ENCODE peak calls at places on chromosomes 7 and 10, in five cellular contexts. One of them, this sample, is unnamed. For H3K9me2, the result is how much of the 10 kb centered on the place peaks cover.

GRCh38 chr7:138186951-138187351 is 110.7 kb downstream of the AKR1D1 start:
- DNase-seq in GM23338: no peak
- DNase-seq in PC-3: peak
- DNase-seq in SK-N-SH: no peak
- DNase-seq in PC-9: peak
- DNase-seq in this sample: peak

GRCh38 chr7:141731476-141732149 is 6.5 kb upstream of the SSBP1 start:
- DNase-seq in GM23338: no peak
- DNase-seq in PC-3: no peak
- DNase-seq in SK-N-SH: no peak
- DNase-seq in PC-9: no peak
- DNase-seq in this sample: no peak

GRCh38 chr10:34137955-34138354 is 677.1 kb downstream of the PARD3 start:
- DNase-seq in GM23338: no peak
- DNase-seq in PC-3: peak
- DNase-seq in SK-N-SH: no peak
- DNase-seq in PC-9: no peak
- DNase-seq in this sample: no peak

GRCh38 chr7:34158754-34159153 is 253.4 kb downstream of the BMPER start:
- DNase-seq in GM23338: peak
- DNase-seq in PC-3: no peak
- DNase-seq in SK-N-SH: peak
- DNase-seq in PC-9: no peak
- DNase-seq in this sample: no peak

GRCh38 chr10:22318772-22319171 is 2.1 kb upstream of the BMI1 start:
- DNase-seq in GM23338: no peak
- DNase-seq in PC-3: peak
- DNase-seq in SK-N-SH: no peak
- DNase-seq in PC-9: no peak
- DNase-seq in this sample: no peak

GRCh38 chr10:97894092-97894491 is 44.4 kb downstream of the GOLGA7B start:
- DNase-seq in GM23338: no peak
- DNase-seq in PC-3: no peak
- DNase-seq in SK-N-SH: no peak
- DNase-seq in PC-9: no peak
- DNase-seq in this sample: no peak

GRCh38 chr7:15594461-15594860 is 32.6 kb upstream of the AGMO start:
- DNase-seq in GM23338: no peak
- DNase-seq in PC-3: no peak
- DNase-seq in SK-N-SH: no peak
- DNase-seq in PC-9: peak
- DNase-seq in this sample: no peak

GRCh38 chr7:139771001-139771956 is 6.5 kb downstream of the HIPK2 start:
- DNase-seq in GM23338: no peak
- DNase-seq in PC-3: peak
- DNase-seq in SK-N-SH: no peak
- DNase-seq in PC-9: peak
- DNase-seq in this sample: no peak

GRCh38 chr7:8035647-8036518 is 67.3 kb downstream of the GLCCI1 start:
- DNase-seq in GM23338: peak
- DNase-seq in PC-3: peak
- DNase-seq in SK-N-SH: no peak
- DNase-seq in PC-9: no peak
- DNase-seq in this sample: peak

GRCh38 chr7:53110425-53110824 is 75.0 kb downstream of the POM121L12 start:
- DNase-seq in GM23338: no peak
- DNase-seq in PC-3: no peak
- DNase-seq in SK-N-SH: no peak
- DNase-seq in PC-9: no peak
- DNase-seq in this sample: no peak

GRCh38 chr10:110802090-110802489 is 69.6 kb upstream of the PDCD4 start:
- DNase-seq in GM23338: no peak
- DNase-seq in PC-3: no peak
- DNase-seq in SK-N-SH: no peak
- DNase-seq in PC-9: no peak
- DNase-seq in this sample: peak

GRCh38 chr7:157764946-157765537 is 428.2 kb downstream of the DNAJB6 start:
- DNase-seq in GM23338: no peak
- DNase-seq in PC-3: no peak
- DNase-seq in SK-N-SH: no peak
- DNase-seq in PC-9: no peak
- DNase-seq in this sample: no peak

GRCh38 chr7:117212969-117213877 is 109.6 kb downstream of the WNT2 start:
- DNase-seq in GM23338: peak
- DNase-seq in PC-3: peak
- DNase-seq in SK-N-SH: peak
- DNase-seq in PC-9: peak
- DNase-seq in this sample: peak

GRCh38 chr7:116805100-116805544 is 57.3 kb upstream of the CAPZA2 start:
- DNase-seq in GM23338: no peak
- DNase-seq in PC-3: no peak
- DNase-seq in SK-N-SH: peak
- DNase-seq in PC-9: no peak
- DNase-seq in this sample: peak

GRCh38 chr10:4883079-4883739 is 57.2 kb downstream of the AKR1E2 start:
- DNase-seq in GM23338: no peak
- DNase-seq in PC-3: peak
- DNase-seq in SK-N-SH: no peak
- DNase-seq in PC-9: no peak
- DNase-seq in this sample: no peak

GRCh38 chr7:13017325-13017853 is 330.0 kb downstream of the ARL4A start:
- DNase-seq in GM23338: peak
- DNase-seq in PC-3: peak
- DNase-seq in SK-N-SH: no peak
- DNase-seq in PC-9: peak
- DNase-seq in this sample: peak

GRCh38 chr7:134707663-134708383 is 61.2 kb downstream of the BPGM start:
- DNase-seq in GM23338: no peak
- DNase-seq in PC-3: no peak
- DNase-seq in SK-N-SH: no peak
- DNase-seq in PC-9: no peak
- DNase-seq in this sample: no peak

GRCh38 chr7:115043605-115044004 is 121.7 kb downstream of the MDFIC start:
- DNase-seq in GM23338: no peak
- DNase-seq in PC-3: no peak
- DNase-seq in SK-N-SH: no peak
- DNase-seq in PC-9: no peak
- DNase-seq in this sample: no peak

GRCh38 chr10:34191399-34191798 is 623.7 kb downstream of the PARD3 start:
- DNase-seq in GM23338: no peak
- DNase-seq in PC-3: no peak
- DNase-seq in SK-N-SH: no peak
- DNase-seq in PC-9: no peak
- DNase-seq in this sample: no peak

GRCh38 chr10:121862624-121863023 is 65.2 kb downstream of the ATE1 start:
- DNase-seq in GM23338: peak
- DNase-seq in PC-3: no peak
- DNase-seq in SK-N-SH: no peak
- DNase-seq in PC-9: no peak
- DNase-seq in this sample: no peak

GRCh38 chr10:116067825-116068224 is 205.2 kb downstream of the GFRA1 start:
- DNase-seq in GM23338: no peak
- DNase-seq in PC-3: no peak
- DNase-seq in SK-N-SH: no peak
- DNase-seq in PC-9: no peak
- DNase-seq in this sample: no peak
- H3K9me2 ChIP-seq in GM23338: under half
- H3K9me2 ChIP-seq in PC-3: under half
- H3K9me2 ChIP-seq in SK-N-SH: under half
- H3K9me2 ChIP-seq in PC-9: under half
- H3K9me2 ChIP-seq in this sample: under half

GRCh38 chr7:355568-355967 is 65.6 kb downstream of the FOXL3 start:
- DNase-seq in GM23338: no peak
- DNase-seq in PC-3: no peak
- DNase-seq in SK-N-SH: no peak
- DNase-seq in PC-9: no peak
- DNase-seq in this sample: no peak

GRCh38 chr7:356087-356486 is 66.1 kb downstream of the FOXL3 start:
- DNase-seq in GM23338: no peak
- DNase-seq in PC-3: no peak
- DNase-seq in SK-N-SH: no peak
- DNase-seq in PC-9: no peak
- DNase-seq in this sample: no peak

GRCh38 chr7:358352-358751 is 68.4 kb downstream of the FOXL3 start:
- DNase-seq in GM23338: no peak
- DNase-seq in PC-3: no peak
- DNase-seq in SK-N-SH: no peak
- DNase-seq in PC-9: no peak
- DNase-seq in this sample: no peak

GRCh38 chr7:357531-358209 is 67.7 kb downstream of the FOXL3 start:
- DNase-seq in GM23338: no peak
- DNase-seq in PC-3: no peak
- DNase-seq in SK-N-SH: no peak
- DNase-seq in PC-9: no peak
- DNase-seq in this sample: no peak

DNA sequence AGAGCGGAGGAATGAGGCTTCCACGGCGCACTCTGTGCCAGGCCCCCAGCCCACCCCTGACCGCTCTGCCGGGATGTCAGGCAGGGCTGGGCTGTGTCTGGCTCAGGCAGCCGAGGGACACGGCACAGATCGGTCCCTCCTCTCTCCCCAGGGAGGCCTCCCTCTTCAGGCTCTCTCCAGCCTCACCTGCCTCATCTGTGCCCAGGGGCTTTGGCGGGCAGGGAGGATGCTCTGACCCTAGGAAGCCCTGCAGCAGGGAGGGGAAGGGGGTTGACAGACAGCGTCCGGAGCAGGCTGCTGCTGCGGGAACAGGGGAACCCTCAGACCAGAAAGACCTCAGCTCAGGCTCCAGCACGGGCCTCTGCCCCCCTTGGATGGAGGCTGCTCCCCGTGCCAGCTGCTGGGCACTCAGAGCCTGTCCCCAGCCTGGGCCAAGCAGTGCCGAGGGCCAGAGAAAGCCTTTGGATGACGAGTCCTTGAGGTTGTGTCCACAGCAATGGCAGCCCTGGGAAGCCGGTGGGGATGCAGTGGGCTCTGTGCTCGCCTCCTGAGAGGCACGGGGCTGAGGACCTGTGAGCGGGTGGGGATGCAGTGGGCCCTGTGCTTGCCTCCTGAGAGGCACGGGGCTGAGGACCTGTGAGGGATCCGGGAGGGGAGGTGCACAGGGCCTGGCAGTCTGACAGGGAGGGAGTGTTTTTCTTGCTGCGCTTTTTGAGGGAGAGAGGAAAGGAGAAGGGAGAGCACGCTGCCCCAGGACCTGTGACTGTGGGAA is 66.9 kb downstream of the FOXL3 start:
- DNase-seq in GM23338: no peak
- DNase-seq in PC-3: no peak
- DNase-seq in SK-N-SH: no peak
- DNase-seq in PC-9: no peak
- DNase-seq in this sample: no peak
- H3K9me2 ChIP-seq in GM23338: under half
- H3K9me2 ChIP-seq in PC-3: under half
- H3K9me2 ChIP-seq in SK-N-SH: under half
- H3K9me2 ChIP-seq in PC-9: under half
- H3K9me2 ChIP-seq in this sample: under half

GRCh38 chr10:132449051-132449825 is 52.2 kb downstream of the PWWP2B start:
- DNase-seq in GM23338: no peak
- DNase-seq in PC-3: peak
- DNase-seq in SK-N-SH: peak
- DNase-seq in PC-9: no peak
- DNase-seq in this sample: no peak
- H3K9me2 ChIP-seq in GM23338: under half
- H3K9me2 ChIP-seq in PC-3: under half
- H3K9me2 ChIP-seq in SK-N-SH: under half
- H3K9me2 ChIP-seq in PC-9: under half
- H3K9me2 ChIP-seq in this sample: under half

GRCh38 chr10:11757820-11758463 is 15.8 kb downstream of the ECHDC3 start:
- DNase-seq in GM23338: peak
- DNase-seq in PC-3: peak
- DNase-seq in SK-N-SH: peak
- DNase-seq in PC-9: peak
- DNase-seq in this sample: peak
- H3K9me2 ChIP-seq in GM23338: under half
- H3K9me2 ChIP-seq in PC-3: under half
- H3K9me2 ChIP-seq in SK-N-SH: under half
- H3K9me2 ChIP-seq in PC-9: under half
- H3K9me2 ChIP-seq in this sample: under half

DNA sequence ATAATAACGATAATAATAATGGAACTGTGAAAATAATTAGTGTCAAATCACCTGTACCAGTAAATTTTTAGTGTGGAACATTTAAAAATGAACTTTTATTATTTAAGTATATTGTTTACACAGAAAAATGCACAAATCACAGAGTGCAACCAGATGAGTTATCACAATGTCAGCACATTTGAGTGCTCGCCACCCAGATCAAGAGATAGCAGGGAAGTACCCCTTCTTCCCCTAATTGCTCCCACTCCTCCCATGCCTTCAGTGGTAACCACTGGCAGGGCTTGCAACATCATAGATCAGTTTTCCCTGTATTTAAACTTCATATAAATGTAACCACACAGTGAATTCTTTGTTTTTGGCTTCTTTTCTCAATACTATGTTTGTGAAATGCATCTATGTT is 7.8 kb upstream of the GPR141 start:
- DNase-seq in GM23338: no peak
- DNase-seq in PC-3: no peak
- DNase-seq in SK-N-SH: no peak
- DNase-seq in PC-9: no peak
- DNase-seq in this sample: no peak
- H3K9me2 ChIP-seq in GM23338: under half
- H3K9me2 ChIP-seq in PC-3: under half
- H3K9me2 ChIP-seq in SK-N-SH: under half
- H3K9me2 ChIP-seq in PC-9: under half
- H3K9me2 ChIP-seq in this sample: under half